ENCODE peak calls at places on chromosomes 6 and 20, in seven cellular contexts. S, H, Q, Z, E, O and U are unnamed samples.

GRCh38 chr6:132868057-132868456 is 53.7 kb downstream of the RPS12 start:
- DNase-seq in S (no peak), H (no peak), Q (no peak), Z (no peak), E (no peak), O (no peak), U (no peak)

GRCh38 chr6:107114872-107115694 is at the start of gene BEND3:
- DNase-seq in S (no peak), H (no peak), Q (peak), Z (peak), E (peak), O (no peak), U (peak)

GRCh38 chr6:14453712-14454466 is 336.3 kb downstream of the CD83 start:
- DNase-seq in S (no peak), H (no peak), Q (no peak), Z (no peak), E (peak), O (no peak), U (no peak)

GRCh38 chr6:140401666-140402255 is 1027.3 kb upstream of the CITED2 start:
- DNase-seq in S (no peak), H (no peak), Q (no peak), Z (no peak), E (no peak), O (no peak), U (no peak)

GRCh38 chr6:100553243-100553642 is 88.5 kb upstream of the SIM1 start:
- DNase-seq in S (no peak), H (peak), Q (peak), Z (no peak), E (no peak), O (no peak), U (no peak)

GRCh38 chr6:97392735-97393134 is 109.7 kb upstream of the MMS22L start:
- DNase-seq in S (no peak), H (no peak), Q (no peak), Z (no peak), E (no peak), O (no peak), U (no peak)

GRCh38 chr20:46361386-46361785 is 45.0 kb downstream of the ELMO2 start:
- DNase-seq in S (no peak), H (no peak), Q (no peak), Z (no peak), E (no peak), O (no peak), U (no peak)

GRCh38 chr6:26249959-26250805 is 114.8 kb upstream of the BTN3A2 start:
- DNase-seq in S (no peak), H (peak), Q (peak), Z (peak), E (peak), O (peak), U (peak)

GRCh38 chr20:17377222-17377621 is 150.4 kb downstream of the PCSK2 start:
- DNase-seq in S (no peak), H (no peak), Q (no peak), Z (no peak), E (no peak), O (no peak), U (no peak)

GRCh38 chr20:50286174-50286511 is 95.5 kb downstream of the CEBPB start:
- DNase-seq in S (no peak), H (no peak), Q (no peak), Z (no peak), E (no peak), O (no peak), U (no peak)

GRCh38 chr20:43584448-43585138 is 6.1 kb upstream of the IFT52 start:
- DNase-seq in S (no peak), H (no peak), Q (no peak), Z (no peak), E (no peak), O (no peak), U (no peak)

GRCh38 chr6:155505560-155505959 is 49.9 kb upstream of the NOX3 start:
- DNase-seq in S (no peak), H (no peak), Q (no peak), Z (no peak), E (no peak), O (peak), U (no peak)

GRCh38 chr20:38195521-38195920 is 30.5 kb upstream of the TGM2 start:
- DNase-seq in S (no peak), H (no peak), Q (no peak), Z (no peak), E (no peak), O (no peak), U (no peak)